ENCODE peak calls at places on chromosomes 5 and 9, in eight cellular contexts. E is HCT116, P is body of pancreas, S is stomach, M is tibial nerve, H is Peyer's patch, X is IMR-90, I is A549. Y is an unnamed sample.

GRCh38 chr5:178437296-178438075 is 152.7 kb downstream of the COL23A1 start:
- DNase-seq in E (no peak), P (no peak), S (no peak), M (no peak), H (no peak), X (no peak), I (no peak), Y (peak; percentile 23)

GRCh38 chr9:100170556-100170955 is 71.5 kb downstream of the INVS start:
- DNase-seq in E (no peak), P (no peak), S (no peak), M (no peak), H (no peak), X (peak; percentile 26), I (no peak), Y (no peak)

GRCh38 chr9:120648581-120648980 is 65.7 kb downstream of the MEGF9 start:
- DNase-seq in E (no peak), P (no peak), S (no peak), M (no peak), H (no peak), X (no peak), I (no peak), Y (no peak)

GRCh38 chr9:133101356-133102189 is 19.5 kb downstream of the RALGDS start:
- DNase-seq in E (no peak), P (peak; percentile 4), S (no peak), M (no peak), H (no peak), X (no peak), I (no peak), Y (peak; percentile 42)

GRCh38 chr9:79000218-79001002 is 571.4 kb upstream of the TLE4 start:
- DNase-seq in E (no peak), P (no peak), S (no peak), M (no peak), H (no peak), X (no peak), I (no peak), Y (no peak)

GRCh38 chr5:151028717-151029116 is 8.3 kb downstream of the GPX3 start:
- DNase-seq in E (no peak), P (no peak), S (no peak), M (peak; percentile 84), H (no peak), X (no peak), I (no peak), Y (no peak)

GRCh38 chr5:122471031-122471751 is 159.2 kb downstream of the SNCAIP start:
- DNase-seq in E (no peak), P (no peak), S (no peak), M (no peak), H (no peak), X (no peak), I (no peak), Y (no peak)

GRCh38 chr5:158609729-158610128 is 490.0 kb downstream of the EBF1 start:
- DNase-seq in E (no peak), P (no peak), S (no peak), M (no peak), H (no peak), X (no peak), I (no peak), Y (no peak)

GRCh38 chr9:89507626-89508025 is 9.7 kb upstream of the SEMA4D start:
- DNase-seq in E (no peak), P (no peak), S (no peak), M (no peak), H (peak; percentile 73), X (no peak), I (no peak), Y (no peak)

GRCh38 chr9:14248149-14248548 is 65.8 kb downstream of the NFIB start:
- DNase-seq in E (no peak), P (no peak), S (no peak), M (no peak), H (no peak), X (no peak), I (no peak), Y (no peak)

GRCh38 chr5:12003680-12004079 is 99.4 kb upstream of the CTNND2 start:
- DNase-seq in E (no peak), P (no peak), S (no peak), M (no peak), H (no peak), X (no peak), I (no peak), Y (no peak)

GRCh38 chr5:124981901-124982300 is 235.5 kb upstream of the ZNF608 start:
- DNase-seq in E (no peak), P (peak; percentile 14), S (no peak), M (no peak), H (no peak), X (no peak), I (no peak), Y (no peak)

GRCh38 chr5:157384971-157385709 is 74.9 kb upstream of the NIPAL4 start:
- DNase-seq in E (no peak), P (no peak), S (no peak), M (peak; percentile 65), H (no peak), X (peak; percentile 99), I (peak; percentile 93), Y (no peak)

GRCh38 chr9:103700558-103700957 is 393.6 kb upstream of the SMC2 start:
- DNase-seq in E (no peak), P (no peak), S (no peak), M (no peak), H (no peak), X (no peak), I (no peak), Y (no peak)
- H3K9me3 ChIP-seq in E (peaks cover 9% of the 10 kb centered on the region), P (no peaks in the 10 kb centered on the region), S (no peaks in the 10 kb centered on the region), M (no peaks in the 10 kb centered on the region), H (no peaks in the 10 kb centered on the region), X (peaks cover 3% of the 10 kb centered on the region), I (no peaks in the 10 kb centered on the region), Y (no peaks in the 10 kb centered on the region)

GRCh38 chr9:124507880-124508432 is 757 bp upstream of the NR5A1 start:
- DNase-seq in E (no peak), P (no peak), S (no peak), M (no peak), H (no peak), X (no peak), I (no peak), Y (no peak)

GRCh38 chr9:124505006-124505900 is 1.9 kb downstream of the NR5A1 start:
- DNase-seq in E (no peak), P (no peak), S (no peak), M (no peak), H (no peak), X (no peak), I (no peak), Y (no peak)

GRCh38 chr9:124506433-124506832 is 766 bp downstream of the NR5A1 start:
- DNase-seq in E (no peak), P (no peak), S (no peak), M (no peak), H (no peak), X (no peak), I (no peak), Y (no peak)

GRCh38 chr9:124505901-124506346 is 1.3 kb downstream of the NR5A1 start:
- DNase-seq in E (no peak), P (no peak), S (no peak), M (no peak), H (no peak), X (no peak), I (no peak), Y (no peak)

DNA sequence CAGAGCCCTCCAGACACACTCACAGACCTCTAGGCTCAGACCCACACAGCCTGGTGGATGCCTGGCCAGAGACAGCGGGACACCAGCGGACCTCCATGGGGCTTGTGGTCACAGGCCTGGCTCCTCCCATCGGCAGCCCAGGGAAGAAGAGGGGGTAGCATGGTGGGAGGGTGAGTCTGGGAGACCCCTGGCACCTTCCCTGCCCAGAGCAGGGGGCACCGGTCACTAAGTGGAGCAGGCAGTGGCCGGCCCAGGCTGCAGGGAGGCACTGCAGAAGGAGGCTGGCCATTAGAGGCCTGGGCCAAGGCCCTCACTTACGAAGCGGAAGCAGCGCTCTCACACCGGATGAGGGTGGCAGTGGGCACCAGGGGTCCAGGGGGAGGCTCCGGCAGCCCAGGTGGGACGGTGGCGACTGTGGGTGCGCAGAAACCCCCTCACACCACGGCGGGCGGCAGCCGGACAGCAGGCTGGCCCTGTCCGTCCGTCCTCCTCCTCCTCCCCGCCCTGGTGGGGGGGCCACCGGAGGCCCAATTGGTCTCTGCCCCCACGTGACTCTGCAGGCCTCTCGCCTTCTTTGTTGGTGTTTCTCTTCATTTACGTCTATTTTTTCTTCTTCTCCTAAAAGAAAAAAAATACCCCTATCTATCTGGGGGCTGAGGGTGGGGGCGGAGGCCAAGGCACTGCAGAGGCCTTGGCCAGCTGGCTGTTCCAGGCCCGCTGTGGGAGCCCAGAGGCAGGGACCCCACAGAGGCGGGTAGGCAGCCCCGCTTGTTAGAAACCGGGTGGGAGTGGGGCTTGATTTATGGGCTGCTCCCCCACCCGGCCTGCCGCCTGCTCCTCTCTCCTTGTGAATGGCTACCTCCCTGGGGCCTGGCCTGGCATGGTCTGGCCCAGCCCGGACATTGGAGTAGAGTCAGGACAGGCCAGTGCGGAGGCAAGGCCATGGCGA is at the start of gene NR5A1:
- DNase-seq in E (no peak), P (no peak), S (no peak), M (no peak), H (no peak), X (no peak), I (no peak), Y (no peak)
- TF ChIP-seq POLR2A in E (no peak), P (no peak), S (no peak), M (no peak), H (no peak), X (no peak), I (no peak), Y (no peak)

DNA sequence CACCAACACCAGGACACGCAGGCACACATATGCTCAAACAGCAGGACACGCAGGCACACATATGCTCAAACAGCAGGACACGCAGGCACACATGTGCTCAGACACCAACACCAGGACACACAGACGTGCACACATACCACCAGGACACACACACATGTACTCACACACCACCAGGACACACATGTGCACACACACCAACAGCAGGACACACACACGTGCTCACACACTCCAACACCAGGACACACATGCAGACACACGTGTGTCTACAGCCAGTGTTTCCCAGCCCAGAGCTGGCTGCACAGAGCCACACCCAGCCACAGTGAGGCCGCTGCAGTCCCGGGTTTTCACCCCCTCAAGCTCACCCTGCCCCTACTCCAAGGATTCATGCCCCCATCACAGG is 25.0 kb upstream of the SLC12A7 start:
- DNase-seq in E (no peak), P (no peak), S (no peak), M (no peak), H (no peak), X (no peak), I (no peak), Y (no peak)
- H3K27ac ChIP-seq in E (no peak overlapping the region), P (no peak overlapping the region), S (no peak overlapping the region), M (no peak overlapping the region), H (no peak overlapping the region), X (no peak overlapping the region), I (no peak overlapping the region), Y (no peak overlapping the region)

GRCh38 chr9:17930091-17930490 is 351.2 kb downstream of the SH3GL2 start:
- DNase-seq in E (no peak), P (no peak), S (peak; percentile 27), M (no peak), H (no peak), X (no peak), I (no peak), Y (no peak)

GRCh38 chr9:17928768-17929167 is 349.9 kb downstream of the SH3GL2 start:
- DNase-seq in E (no peak), P (no peak), S (no peak), M (no peak), H (no peak), X (no peak), I (no peak), Y (no peak)

GRCh38 chr9:17929506-17929905 is 350.6 kb downstream of the SH3GL2 start:
- DNase-seq in E (no peak), P (no peak), S (no peak), M (no peak), H (no peak), X (no peak), I (no peak), Y (no peak)

GRCh38 chr9:17926246-17926645 is 347.4 kb downstream of the SH3GL2 start:
- DNase-seq in E (no peak), P (no peak), S (no peak), M (no peak), H (no peak), X (no peak), I (no peak), Y (no peak)

GRCh38 chr9:17928228-17928627 is 349.4 kb downstream of the SH3GL2 start:
- DNase-seq in E (no peak), P (no peak), S (no peak), M (no peak), H (no peak), X (no peak), I (no peak), Y (no peak)
- H3K9me3 ChIP-seq in E (peaks cover 5% of the 10 kb centered on the region), P (no peaks in the 10 kb centered on the region), S (no peaks in the 10 kb centered on the region), M (no peaks in the 10 kb centered on the region), H (no peaks in the 10 kb centered on the region), X (no peaks in the 10 kb centered on the region), I (no peaks in the 10 kb centered on the region), Y (no peaks in the 10 kb centered on the region)